ENCODE peak calls at places on chromosomes 5 and 9, in four cellular contexts. One of them, this sample, is unnamed.

GRCh38 chr5:179163236-179164155 is 103.3 kb downstream of the ZNF354C start:
- DNase-seq in cardiac muscle cell: no peak
- DNase-seq in NCI-H1092: no peak
- DNase-seq in H54: no peak
- DNase-seq in this sample: no peak

GRCh38 chr5:170132642-170133448 is 27.1 kb downstream of the FOXI1 start:
- DNase-seq in cardiac muscle cell: peak; percentile 64
- DNase-seq in H54: peak; percentile 53
- DNase-seq in NCI-H1092: no peak
- DNase-seq in this sample: no peak

GRCh38 chr5:115460476-115460875 is 84.1 kb downstream of the FEM1C start:
- DNase-seq in NCI-H1092: no peak
- DNase-seq in H54: peak; percentile 25
- DNase-seq in cardiac muscle cell: peak; percentile 55
- DNase-seq in this sample: peak; percentile 26

GRCh38 chr5:31596354-31596753 is 42.6 kb upstream of the PDZD2 start:
- DNase-seq in NCI-H1092: no peak
- DNase-seq in cardiac muscle cell: no peak
- DNase-seq in H54: no peak
- DNase-seq in this sample: no peak

GRCh38 chr9:88991066-88992030 is at the start of gene S1PR3:
- DNase-seq in H54: peak; percentile 82
- DNase-seq in cardiac muscle cell: peak; percentile 52
- DNase-seq in NCI-H1092: no peak
- DNase-seq in this sample: no peak

GRCh38 chr9:127067603-127068220 is 54.7 kb downstream of the ANGPTL2 start:
- DNase-seq in NCI-H1092: no peak
- DNase-seq in cardiac muscle cell: no peak
- DNase-seq in H54: no peak
- DNase-seq in this sample: no peak

GRCh38 chr9:111301195-111301594 is 28.8 kb downstream of the OR2K2 start:
- DNase-seq in H54: no peak
- DNase-seq in NCI-H1092: no peak
- DNase-seq in cardiac muscle cell: peak; percentile 75
- DNase-seq in this sample: no peak

GRCh38 chr9:109064963-109065701 is 51.8 kb upstream of the CTNNAL1 start:
- DNase-seq in cardiac muscle cell: no peak
- DNase-seq in NCI-H1092: no peak
- DNase-seq in H54: peak; percentile 44
- DNase-seq in this sample: peak; percentile 6

GRCh38 chr5:14467886-14468285 is 113.7 kb upstream of the OTULINL start:
- DNase-seq in cardiac muscle cell: no peak
- DNase-seq in NCI-H1092: no peak
- DNase-seq in H54: no peak
- DNase-seq in this sample: no peak

GRCh38 chr5:137735531-137736284 is at the start of gene KLHL3:
- DNase-seq in cardiac muscle cell: peak; percentile 70
- DNase-seq in H54: peak; percentile 8
- DNase-seq in NCI-H1092: peak; percentile 11
- DNase-seq in this sample: no peak

GRCh38 chr9:36874921-36875320 is 159.1 kb downstream of the PAX5 start:
- DNase-seq in H54: no peak
- DNase-seq in NCI-H1092: no peak
- DNase-seq in cardiac muscle cell: peak; percentile 64
- DNase-seq in this sample: no peak

GRCh38 chr9:34375901-34376595 is 650 bp downstream of the MYORG start:
- DNase-seq in H54: no peak
- DNase-seq in NCI-H1092: peak; percentile 31
- DNase-seq in cardiac muscle cell: no peak
- DNase-seq in this sample: no peak

GRCh38 chr5:131389096-131389868 is 125.4 kb downstream of the CDC42SE2 start:
- DNase-seq in H54: no peak
- DNase-seq in cardiac muscle cell: no peak
- DNase-seq in NCI-H1092: no peak
- DNase-seq in this sample: no peak

GRCh38 chr9:128020692-128021091 is 39.9 kb upstream of the EEIG1 start:
- DNase-seq in H54: no peak
- DNase-seq in cardiac muscle cell: no peak
- DNase-seq in NCI-H1092: no peak
- DNase-seq in this sample: no peak

GRCh38 chr5:96861044-96861443 is 15.3 kb upstream of the ERAP2 start:
- DNase-seq in H54: no peak
- DNase-seq in NCI-H1092: peak; percentile 36
- DNase-seq in cardiac muscle cell: no peak
- DNase-seq in this sample: no peak

GRCh38 chr5:30698217-30698616 is 495.3 kb upstream of the CDH6 start:
- DNase-seq in H54: no peak
- DNase-seq in cardiac muscle cell: no peak
- DNase-seq in NCI-H1092: no peak
- DNase-seq in this sample: no peak

GRCh38 chr9:76717611-76718010 is 46.6 kb upstream of the PCA3 start:
- DNase-seq in H54: peak; percentile 45
- DNase-seq in NCI-H1092: no peak
- DNase-seq in cardiac muscle cell: no peak
- DNase-seq in this sample: no peak

GRCh38 chr9:122058707-122059106 is 34.4 kb downstream of the TTLL11 start:
- DNase-seq in H54: no peak
- DNase-seq in cardiac muscle cell: no peak
- DNase-seq in NCI-H1092: no peak
- DNase-seq in this sample: no peak

GRCh38 chr5:101404531-101404930 is 501.4 kb upstream of the ST8SIA4 start:
- DNase-seq in H54: no peak
- DNase-seq in cardiac muscle cell: no peak
- DNase-seq in NCI-H1092: no peak
- DNase-seq in this sample: no peak